ENCODE peak calls at places on chromosomes 12 and 14, in five cellular contexts. E is H1, W is A549, B is K562, X is IMR-90. J is an unnamed sample.
A peak's percentile ranks its signal among the peaks of the same experiment; 100 is the strongest.

GRCh38 chr14:100528962-100529560 is 58.2 kb downstream of the BEGAIN start:
- DNase-seq in E (no peak), W (no peak), B (no peak), X (no peak), J (no peak)

GRCh38 chr12:43692064-43692463 is 66.5 kb downstream of the PUS7L start:
- DNase-seq in E (no peak), B (no peak), W (no peak), X (peak; percentile 67), J (no peak)

GRCh38 chr12:2443766-2444165 is 351.0 kb upstream of the FKBP4 start:
- DNase-seq in W (no peak), E (no peak), B (no peak), X (peak; percentile 15), J (no peak)

GRCh38 chr12:113196996-113197395 is 11.5 kb downstream of the RITA1 start:
- DNase-seq in E (no peak), B (peak; percentile 73), X (peak; percentile 78), W (peak; percentile 94), J (no peak)

GRCh38 chr12:103205906-103206305 is 248.4 kb downstream of the ASCL1 start:
- DNase-seq in W (no peak), X (no peak), B (no peak), E (no peak), J (no peak)

GRCh38 chr12:43728117-43728516 is 30.5 kb downstream of the PUS7L start:
- DNase-seq in E (no peak), B (no peak), X (no peak), W (no peak), J (no peak)

GRCh38 chr14:62002636-62003035 is 240.4 kb downstream of the SNAPC1 start:
- DNase-seq in B (no peak), W (no peak), E (no peak), X (peak; percentile 55), J (no peak)

GRCh38 chr12:62259311-62259992 is 752 bp upstream of the USP15 start:
- DNase-seq in B (no peak), E (no peak), X (no peak), W (peak; percentile 8), J (no peak)

GRCh38 chr12:95700316-95700785 is 90.2 kb downstream of the NTN4 start:
- DNase-seq in B (no peak), E (no peak), X (peak; percentile 89), W (no peak), J (peak; percentile 83)

GRCh38 chr12:25052191-25053020 is 103.5 kb upstream of the BCAT1 start:
- DNase-seq in X (no peak), E (no peak), B (no peak), W (no peak), J (peak; percentile 93)

GRCh38 chr14:70045715-70046535 is 142.8 kb downstream of the SLC8A3 start:
- DNase-seq in W (peak; percentile 71), X (peak; percentile 48), B (peak; percentile 34), E (peak; percentile 63), J (no peak)

GRCh38 chr12:10136637-10137205 is 6.7 kb upstream of the CLEC7A start:
- DNase-seq in W (no peak), X (no peak), B (no peak), E (no peak), J (no peak)

GRCh38 chr14:102140027-102140749 is 491 bp downstream of the WDR20 start:
- DNase-seq in X (no peak), W (peak; percentile 44), E (no peak), B (peak; percentile 51), J (no peak)

GRCh38 chr14:20400965-20401593 is 12.2 kb downstream of the TEP1 start:
- DNase-seq in E (no peak), W (peak; percentile 18), X (peak; percentile 24), B (no peak), J (no peak)

GRCh38 chr14:68397827-68398226 is 395.0 kb downstream of the ZFP36L1 start:
- DNase-seq in X (peak; percentile 74), B (no peak), W (no peak), E (no peak), J (no peak)

GRCh38 chr12:116319316-116319715 is 41.8 kb upstream of the MED13L start:
- DNase-seq in X (peak; percentile 36), B (no peak), W (no peak), E (no peak), J (no peak)

GRCh38 chr14:64952598-64953309 is 10.2 kb upstream of the GPX2 start:
- DNase-seq in B (peak; percentile 42), X (no peak), E (no peak), W (no peak), J (peak; percentile 32)

GRCh38 chr14:65431951-65432350 is 19.4 kb downstream of the FUT8 start:
- DNase-seq in X (peak; percentile 33), B (no peak), W (no peak), E (no peak), J (no peak)

GRCh38 chr14:81589381-81590065 is 55.9 kb upstream of the SEL1L start:
- DNase-seq in W (no peak), E (no peak), B (peak; percentile 59), X (no peak), J (no peak)

GRCh38 chr12:34401659-34402227 is 379.4 kb downstream of the ALG10 start:
- DNase-seq in W (no peak), E (no peak), X (no peak), B (peak; percentile 1), J (no peak)

GRCh38 chr12:91356405-91356804 is 173.8 kb upstream of the DCN start:
- DNase-seq in E (no peak), B (no peak), W (no peak), X (no peak), J (no peak)

GRCh38 chr12:121792607-121793500 is 634 bp downstream of the RHOF start:
- DNase-seq in W (no peak), B (no peak), E (no peak), X (no peak), J (no peak)

GRCh38 chr12:123942277-123942653 is 30.4 kb downstream of the CCDC92 start:
- DNase-seq in X (peak; percentile 90), W (no peak), B (no peak), E (no peak), J (no peak)

GRCh38 chr12:75364918-75365317 is 26.0 kb upstream of the GLIPR1L2 start:
- DNase-seq in W (no peak), E (no peak), B (no peak), X (peak; percentile 18), J (no peak)
- TF ChIP-seq CEBPB in W (peak; percentile 9), E (peak; percentile 90), B (no peak), X (peak; percentile 78), J (no peak)

DNA sequence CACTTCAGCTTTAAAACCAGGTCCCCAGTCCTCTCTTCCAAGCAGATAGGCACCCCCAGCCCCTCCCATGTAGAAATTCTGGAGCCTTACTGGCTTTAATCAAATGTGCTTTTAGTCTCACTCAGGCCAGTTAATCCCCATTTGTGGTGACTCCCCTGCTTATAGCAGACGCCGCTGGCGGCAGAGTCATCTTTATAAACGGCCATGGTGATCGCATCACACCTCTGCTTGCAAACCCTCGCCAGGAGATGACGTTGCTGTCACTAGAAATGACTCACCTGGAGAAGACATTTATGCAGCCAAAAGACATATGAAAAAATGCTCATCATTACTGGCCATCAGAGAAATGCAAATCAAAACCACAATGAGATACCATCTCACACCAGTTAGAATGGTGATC is 369.3 kb downstream of the VRK1 start:
- DNase-seq in X (no peak), W (no peak), B (no peak), E (no peak), J (no peak)
- TF ChIP-seq CEBPB in X (no peak), W (no peak), B (no peak), E (no peak), J (no peak)

GRCh38 chr12:88627501-88627900 is 47.2 kb upstream of the KITLG start:
- DNase-seq in X (peak; percentile 2), B (no peak), W (no peak), E (no peak), J (no peak)
- TF ChIP-seq CEBPB in X (peak; percentile 80), B (no peak), W (no peak), E (no peak), J (no peak)

GRCh38 chr12:3556716-3557115 is 65.7 kb downstream of the PRMT8 start:
- DNase-seq in E (no peak), X (no peak), B (no peak), W (no peak), J (no peak)
- TF ChIP-seq CEBPB in E (no peak), X (no peak), B (no peak), W (no peak), J (no peak)